ENCODE peak calls at places on chromosome 21, in four cellular contexts. One of them, this sample, is unnamed.

GRCh38 chr21:27953328-27954045 is 986.6 kb upstream of the ADAMTS5 start:
- DNase-seq in K562: no peak
- DNase-seq in GM12878: no peak
- DNase-seq in HL-60: peak; percentile 45
- DNase-seq in this sample: no peak

GRCh38 chr21:10521091-10521598 is at the start of gene TPTE:
- DNase-seq in HL-60: no peak
- DNase-seq in K562: no peak
- DNase-seq in GM12878: no peak
- DNase-seq in this sample: no peak

GRCh38 chr21:43631411-43632107 is 27.7 kb downstream of the HSF2BP start:
- DNase-seq in K562: no peak
- DNase-seq in GM12878: no peak
- DNase-seq in HL-60: no peak
- DNase-seq in this sample: no peak

GRCh38 chr21:17491716-17492414 is 21.0 kb upstream of the CXADR start:
- DNase-seq in HL-60: peak; percentile 30
- DNase-seq in GM12878: no peak
- DNase-seq in K562: no peak
- DNase-seq in this sample: no peak

GRCh38 chr21:31173881-31174555 is 135.7 kb upstream of the KRTAP19-8 start:
- DNase-seq in GM12878: no peak
- DNase-seq in K562: no peak
- DNase-seq in HL-60: no peak
- DNase-seq in this sample: no peak

GRCh38 chr21:27694667-27695066 is 727.8 kb upstream of the ADAMTS5 start:
- DNase-seq in K562: no peak
- DNase-seq in GM12878: no peak
- DNase-seq in HL-60: no peak
- DNase-seq in this sample: no peak

GRCh38 chr21:43790053-43790524 is 712 bp downstream of the RRP1 start:
- DNase-seq in K562: no peak
- DNase-seq in GM12878: no peak
- DNase-seq in HL-60: no peak
- DNase-seq in this sample: no peak

GRCh38 chr21:29499734-29500343 is 201.1 kb downstream of the BACH1 start:
- DNase-seq in HL-60: peak; percentile 7
- DNase-seq in GM12878: no peak
- DNase-seq in K562: peak; percentile 64
- DNase-seq in this sample: no peak

GRCh38 chr21:33800753-33801423 is 114.7 kb downstream of the ATP5PO start:
- DNase-seq in GM12878: no peak
- DNase-seq in K562: no peak
- DNase-seq in HL-60: no peak
- DNase-seq in this sample: no peak

GRCh38 chr21:32413697-32414578 is 1.4 kb downstream of the EVA1C start:
- DNase-seq in GM12878: no peak
- DNase-seq in HL-60: no peak
- DNase-seq in K562: no peak
- DNase-seq in this sample: no peak

GRCh38 chr21:33230518-33231324 is 983 bp downstream of the IFNAR2 start:
- DNase-seq in K562: peak; percentile 67
- DNase-seq in HL-60: peak; percentile 27
- DNase-seq in GM12878: no peak
- DNase-seq in this sample: peak; percentile 37

GRCh38 chr21:33395866-33396265 is 7.3 kb upstream of the IFNGR2 start:
- DNase-seq in K562: no peak
- DNase-seq in HL-60: no peak
- DNase-seq in GM12878: no peak
- DNase-seq in this sample: no peak

GRCh38 chr21:37658994-37659458 is 257.2 kb downstream of the KCNJ6 start:
- DNase-seq in K562: peak; percentile 37
- DNase-seq in HL-60: no peak
- DNase-seq in GM12878: no peak
- DNase-seq in this sample: no peak

GRCh38 chr21:46608672-46609111 is 3.8 kb upstream of the S100B start:
- DNase-seq in GM12878: peak; percentile 51
- DNase-seq in K562: no peak
- DNase-seq in HL-60: no peak
- DNase-seq in this sample: no peak

GRCh38 chr21:33893917-33894316 is 21.7 kb downstream of the ATP5PO start:
- DNase-seq in HL-60: no peak
- DNase-seq in GM12878: no peak
- DNase-seq in K562: no peak
- DNase-seq in this sample: no peak

GRCh38 chr21:34544032-34544496 is 32.1 kb upstream of the KCNE1 start:
- DNase-seq in HL-60: peak; percentile 61
- DNase-seq in K562: peak; percentile 83
- DNase-seq in GM12878: no peak
- DNase-seq in this sample: no peak

GRCh38 chr21:34983680-34984086 is 65.4 kb downstream of the RUNX1 start:
- DNase-seq in K562: peak; percentile 44
- DNase-seq in HL-60: peak; percentile 32
- DNase-seq in GM12878: no peak
- DNase-seq in this sample: no peak

GRCh38 chr21:18449586-18449985 is 46.0 kb upstream of the TMPRSS15 start:
- DNase-seq in HL-60: no peak
- DNase-seq in K562: no peak
- DNase-seq in GM12878: no peak
- DNase-seq in this sample: no peak

GRCh38 chr21:33518899-33519298 is 23.0 kb downstream of the GART start:
- DNase-seq in GM12878: no peak
- DNase-seq in HL-60: no peak
- DNase-seq in K562: no peak
- DNase-seq in this sample: no peak

GRCh38 chr21:15754640-15755039 is 24.9 kb downstream of the USP25 start:
- DNase-seq in K562: no peak
- DNase-seq in HL-60: no peak
- DNase-seq in GM12878: no peak
- DNase-seq in this sample: no peak

GRCh38 chr21:15751561-15751960 is 21.8 kb downstream of the USP25 start:
- DNase-seq in HL-60: no peak
- DNase-seq in GM12878: no peak
- DNase-seq in K562: no peak
- DNase-seq in this sample: no peak

GRCh38 chr21:15755125-15755524 is 25.3 kb downstream of the USP25 start:
- DNase-seq in K562: no peak
- DNase-seq in HL-60: no peak
- DNase-seq in GM12878: no peak
- DNase-seq in this sample: no peak

GRCh38 chr21:15751037-15751436 is 21.3 kb downstream of the USP25 start:
- DNase-seq in K562: no peak
- DNase-seq in GM12878: no peak
- DNase-seq in HL-60: no peak
- DNase-seq in this sample: no peak

GRCh38 chr21:15752763-15753407 is 23.1 kb downstream of the USP25 start:
- DNase-seq in GM12878: no peak
- DNase-seq in HL-60: no peak
- DNase-seq in K562: no peak
- DNase-seq in this sample: no peak
- TF ChIP-seq SPI1 in GM12878: no peak
- TF ChIP-seq SPI1 in HL-60: no peak
- TF ChIP-seq SPI1 in K562: no peak
- TF ChIP-seq SPI1 in this sample: no peak

DNA sequence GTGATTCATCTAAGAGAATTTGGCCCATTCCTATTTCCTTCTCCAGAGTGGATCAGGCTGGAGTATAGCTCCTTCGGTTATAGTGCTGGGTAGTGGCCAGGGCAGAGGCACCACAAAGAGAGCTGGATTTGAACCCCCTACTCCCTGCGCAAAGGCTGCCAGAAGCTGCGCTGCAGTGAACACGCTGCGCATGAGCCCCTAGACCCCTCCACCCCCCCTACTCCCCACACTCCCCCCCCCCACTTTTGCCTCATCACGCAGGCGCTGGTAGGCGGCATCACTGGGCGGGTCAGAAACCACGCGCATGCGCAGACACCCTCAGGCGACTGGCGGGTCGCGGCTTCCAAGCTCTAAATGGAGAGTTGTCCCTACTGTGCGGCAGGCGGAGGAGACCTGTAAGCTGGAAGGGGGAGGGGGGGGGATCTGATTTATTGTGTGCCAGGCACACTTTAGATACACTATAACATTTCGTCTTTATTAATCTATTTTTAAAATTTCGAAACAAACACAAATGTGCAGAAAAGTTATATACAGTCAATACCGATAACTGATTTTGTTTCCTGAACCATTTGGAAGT is 38.7 kb upstream of the HMGN1 start:
- DNase-seq in HL-60: peak; percentile 94
- DNase-seq in GM12878: peak; percentile 43
- DNase-seq in K562: peak; percentile 100
- DNase-seq in this sample: peak; percentile 96
- TF ChIP-seq POLR2AphosphoS5 in HL-60: peak; percentile 16
- TF ChIP-seq POLR2AphosphoS5 in GM12878: no peak
- TF ChIP-seq POLR2AphosphoS5 in K562: peak; percentile 35
- TF ChIP-seq POLR2AphosphoS5 in this sample: no peak

GRCh38 chr21:26449161-26449560 is 123.9 kb downstream of the CYYR1 start:
- DNase-seq in HL-60: no peak
- DNase-seq in K562: no peak
- DNase-seq in GM12878: no peak
- DNase-seq in this sample: no peak
- TF ChIP-seq SPI1 in HL-60: no peak
- TF ChIP-seq SPI1 in K562: no peak
- TF ChIP-seq SPI1 in GM12878: no peak
- TF ChIP-seq SPI1 in this sample: no peak

DNA sequence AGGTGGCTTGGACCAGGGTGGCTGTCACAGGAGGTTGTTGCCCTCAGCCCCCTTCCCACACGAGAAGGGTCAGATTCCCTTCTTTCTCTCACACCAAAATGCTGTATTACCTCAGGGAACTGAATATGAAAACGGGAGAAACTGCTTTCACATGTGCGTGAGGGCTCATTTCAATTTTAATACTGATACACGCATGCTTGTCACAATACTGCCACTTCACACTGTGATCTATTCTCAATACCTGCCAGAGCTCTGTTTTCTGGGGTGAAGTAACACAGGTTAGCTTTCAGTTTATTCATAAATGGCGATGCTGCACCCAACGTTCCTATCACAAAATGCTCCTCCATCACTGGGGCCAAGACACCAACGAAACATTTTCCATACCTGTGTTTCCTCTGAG is 181.8 kb downstream of the APP start:
- DNase-seq in HL-60: no peak
- DNase-seq in K562: no peak
- DNase-seq in GM12878: no peak
- DNase-seq in this sample: no peak
- TF ChIP-seq POLR2AphosphoS5 in HL-60: no peak
- TF ChIP-seq POLR2AphosphoS5 in K562: no peak
- TF ChIP-seq POLR2AphosphoS5 in GM12878: no peak
- TF ChIP-seq POLR2AphosphoS5 in this sample: no peak

DNA sequence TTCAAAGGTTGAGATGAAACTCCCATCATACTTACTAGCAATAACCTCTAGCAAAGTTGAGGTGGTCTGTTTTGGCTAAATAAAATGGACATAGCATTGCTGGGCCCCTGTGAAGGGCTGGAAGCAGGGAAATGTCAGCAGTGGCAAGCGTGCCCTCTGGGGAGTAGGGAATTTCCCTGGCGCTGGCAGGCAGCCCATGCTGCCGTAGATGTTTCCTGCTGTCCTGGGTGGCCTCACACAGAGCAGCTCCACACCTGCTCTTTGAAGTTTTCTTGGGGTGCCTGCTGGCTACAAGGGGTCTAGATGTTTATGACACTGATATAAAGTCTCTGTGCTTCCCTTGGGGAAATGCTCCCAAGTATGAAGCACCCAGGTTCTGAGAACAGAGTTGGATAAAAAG is 30.2 kb downstream of the ADARB1 start:
- DNase-seq in GM12878: no peak
- DNase-seq in HL-60: no peak
- DNase-seq in K562: no peak
- DNase-seq in this sample: no peak
- TF ChIP-seq SPI1 in GM12878: no peak
- TF ChIP-seq SPI1 in HL-60: no peak
- TF ChIP-seq SPI1 in K562: no peak
- TF ChIP-seq SPI1 in this sample: no peak

DNA sequence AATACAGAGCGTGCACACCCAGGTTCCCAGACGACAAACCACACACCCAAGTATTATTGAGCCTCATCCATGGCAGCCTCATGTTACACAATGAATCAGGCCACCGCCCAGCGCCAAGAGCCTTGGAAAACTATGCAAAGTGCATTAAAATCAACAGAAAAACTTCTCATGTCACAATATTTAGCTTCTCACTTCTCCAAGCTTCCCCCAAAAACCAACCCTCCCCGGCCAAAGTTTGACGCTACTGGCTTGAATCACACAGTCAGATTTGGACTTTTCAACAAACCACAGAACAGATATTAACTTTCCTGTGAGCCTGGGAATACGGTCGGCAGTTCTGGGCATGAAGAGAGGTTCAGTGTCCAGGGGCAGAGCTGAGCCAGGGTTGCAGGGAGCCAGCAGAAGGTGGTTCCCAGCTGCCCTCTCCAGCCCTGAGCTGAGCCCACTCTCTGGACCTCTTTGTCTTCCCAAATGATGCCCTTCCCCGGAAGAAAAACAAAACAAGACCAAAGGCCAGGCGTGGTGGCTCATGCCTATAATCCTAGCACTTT is 71.1 kb downstream of the SETD4 start:
- DNase-seq in GM12878: no peak
- DNase-seq in HL-60: no peak
- DNase-seq in K562: no peak
- DNase-seq in this sample: no peak
- TF ChIP-seq POLR2AphosphoS5 in GM12878: no peak
- TF ChIP-seq POLR2AphosphoS5 in HL-60: no peak
- TF ChIP-seq POLR2AphosphoS5 in K562: no peak
- TF ChIP-seq POLR2AphosphoS5 in this sample: no peak

GRCh38 chr21:41500354-41500753 is 7.6 kb downstream of the TMPRSS2 start:
- DNase-seq in K562: no peak
- DNase-seq in HL-60: no peak
- DNase-seq in GM12878: no peak
- DNase-seq in this sample: no peak

GRCh38 chr21:41497836-41498235 is 10.1 kb downstream of the TMPRSS2 start:
- DNase-seq in GM12878: no peak
- DNase-seq in K562: no peak
- DNase-seq in HL-60: no peak
- DNase-seq in this sample: no peak

GRCh38 chr21:41499920-41500319 is 8.0 kb downstream of the TMPRSS2 start:
- DNase-seq in GM12878: no peak
- DNase-seq in HL-60: no peak
- DNase-seq in K562: no peak
- DNase-seq in this sample: no peak

GRCh38 chr21:41494242-41494641 is 13.7 kb downstream of the TMPRSS2 start:
- DNase-seq in K562: no peak
- DNase-seq in HL-60: no peak
- DNase-seq in GM12878: no peak
- DNase-seq in this sample: no peak

DNA sequence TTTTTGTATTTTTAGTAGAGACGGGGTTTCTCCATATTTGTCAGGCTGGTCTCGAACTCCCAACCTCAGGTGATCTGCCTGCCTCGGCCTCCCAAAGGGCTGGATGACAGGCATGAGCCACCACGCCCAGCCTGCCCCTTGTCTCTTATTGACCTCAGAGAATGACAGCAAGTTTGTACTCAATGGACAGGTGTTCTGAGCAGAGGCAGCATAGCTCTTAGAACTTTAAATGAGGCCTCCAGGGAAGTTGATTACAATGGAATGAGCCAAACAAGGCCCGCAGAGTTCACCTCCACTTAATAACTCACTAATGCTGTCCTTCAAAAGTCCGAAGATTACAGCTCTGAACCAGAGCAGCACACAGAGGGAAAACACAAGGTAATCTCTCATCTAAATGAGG is 10.9 kb downstream of the TMPRSS2 start:
- DNase-seq in HL-60: no peak
- DNase-seq in GM12878: no peak
- DNase-seq in K562: no peak
- DNase-seq in this sample: no peak
- TF ChIP-seq SPI1 in HL-60: no peak
- TF ChIP-seq SPI1 in GM12878: no peak
- TF ChIP-seq SPI1 in K562: no peak
- TF ChIP-seq SPI1 in this sample: no peak